ENCODE peak calls at places on chromosome 18, in four cellular contexts. M, K, Q and P are unnamed samples.

GRCh38 chr18:65751145-65752085 is 603 bp downstream of the CDH7 start:
- DNase-seq in M (peak), K (no peak), Q (no peak), P (no peak)

GRCh38 chr18:47283476-47283875 is 32.0 kb upstream of the SKOR2 start:
- DNase-seq in M (no peak), K (peak), Q (peak), P (no peak)

GRCh38 chr18:48003426-48004349 is 73.2 kb upstream of the SMAD2 start:
- DNase-seq in M (no peak), K (peak), Q (no peak), P (no peak)

GRCh38 chr18:58805482-58806187 is 59.0 kb upstream of the ZNF532 start:
- DNase-seq in M (no peak), K (no peak), Q (no peak), P (no peak)

GRCh38 chr18:21851327-21851961 is 110.9 kb downstream of the MIB1 start:
- DNase-seq in M (no peak), K (peak), Q (no peak), P (no peak)

GRCh38 chr18:76932026-76932819 is 109.9 kb downstream of the ZNF236 start:
- DNase-seq in M (no peak), K (peak), Q (no peak), P (no peak)

GRCh38 chr18:55228191-55228590 is 268.9 kb upstream of the CCDC68 start:
- DNase-seq in M (no peak), K (peak), Q (no peak), P (no peak)

GRCh38 chr18:64365106-64365505 is 216.2 kb upstream of the LINC00305 start:
- DNase-seq in M (no peak), K (peak), Q (no peak), P (no peak)

GRCh38 chr18:69968073-69968472 is 20.4 kb upstream of the CD226 start:
- DNase-seq in M (peak), K (no peak), Q (no peak), P (no peak)

GRCh38 chr18:49911414-49911813 is 98.1 kb upstream of the ACAA2 start:
- DNase-seq in M (no peak), K (peak), Q (peak), P (no peak)

GRCh38 chr18:56545539-56545938 is 92.9 kb downstream of the TXNL1 start:
- DNase-seq in M (no peak), K (no peak), Q (no peak), P (no peak)

GRCh38 chr18:63775166-63775730 is at the start of gene SERPINB7:
- DNase-seq in M (no peak), K (peak), Q (no peak), P (no peak)

GRCh38 chr18:3839481-3840075 is 389.6 kb downstream of the TGIF1 start:
- DNase-seq in M (no peak), K (no peak), Q (no peak), P (no peak)

GRCh38 chr18:34734048-34734447 is 23.9 kb downstream of the DTNA start:
- DNase-seq in M (no peak), K (no peak), Q (no peak), P (no peak)

GRCh38 chr18:26022585-26022984 is 67.8 kb downstream of the SS18 start:
- DNase-seq in M (no peak), K (no peak), Q (peak), P (no peak)

GRCh38 chr18:74251297-74252031 is 40.3 kb downstream of the CYB5A start:
- DNase-seq in M (no peak), K (peak), Q (no peak), P (no peak)

GRCh38 chr18:46400449-46400848 is 256.6 kb downstream of the LOXHD1 start:
- DNase-seq in M (no peak), K (no peak), Q (no peak), P (no peak)

GRCh38 chr18:21831413-21831831 is 90.8 kb downstream of the MIB1 start:
- DNase-seq in M (no peak), K (peak), Q (no peak), P (no peak)

GRCh38 chr18:61892683-61893303 is at the start of gene RNF152:
- DNase-seq in M (peak), K (peak), Q (peak), P (no peak)

GRCh38 chr18:1995041-1995612 is 576.2 kb downstream of the METTL4 start:
- DNase-seq in M (no peak), K (no peak), Q (no peak), P (no peak)

DNA sequence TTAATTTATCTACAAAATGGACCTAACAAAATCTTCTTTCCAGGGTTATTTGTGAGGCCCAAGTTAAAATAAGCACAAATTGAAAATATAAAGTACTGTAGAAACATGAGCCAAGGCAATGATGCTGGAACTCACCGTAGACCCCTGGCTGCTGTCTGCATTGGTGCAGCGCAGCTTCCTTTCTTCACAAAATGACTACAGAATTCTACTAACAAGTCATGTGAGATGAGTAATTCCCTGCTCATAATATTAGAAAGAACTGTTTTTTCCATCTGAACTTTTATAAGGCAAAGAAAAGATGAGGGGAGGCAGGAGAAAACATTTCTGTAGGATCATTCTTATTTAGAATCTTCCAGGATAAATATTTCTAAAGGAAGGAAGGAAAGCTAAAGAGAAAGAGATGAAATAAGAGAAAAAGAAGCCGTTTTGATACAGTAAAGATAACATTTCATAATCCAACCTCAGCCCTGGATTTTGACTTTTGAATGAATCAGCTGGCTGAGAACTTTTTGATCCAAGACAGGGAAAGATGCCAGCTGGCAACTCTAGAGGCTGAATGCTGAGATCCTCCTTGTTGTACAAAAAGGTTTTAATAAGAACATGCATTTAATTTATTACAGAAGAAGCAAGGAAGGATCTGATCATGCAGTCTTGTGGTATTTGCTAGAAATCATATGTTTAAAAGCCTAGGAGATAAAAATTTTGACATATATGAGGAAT is 183.9 kb upstream of the KLHL14 start:
- DNase-seq in M (no peak), K (peak), Q (no peak), P (no peak)
- TF ChIP-seq CTCF in M (no peak), K (peak), Q (peak), P (no peak)

GRCh38 chr18:23146861-23147469 is 11.7 kb downstream of the CABLES1 start:
- DNase-seq in M (no peak), K (no peak), Q (no peak), P (no peak)
- TF ChIP-seq CTCF in M (no peak), K (no peak), Q (no peak), P (no peak)

GRCh38 chr18:370753-371615 is 103.1 kb upstream of the THOC1 start:
- DNase-seq in M (no peak), K (no peak), Q (no peak), P (no peak)

GRCh38 chr18:369224-370010 is 101.6 kb upstream of the THOC1 start:
- DNase-seq in M (no peak), K (no peak), Q (no peak), P (no peak)

GRCh38 chr18:374735-375168 is 106.9 kb upstream of the THOC1 start:
- DNase-seq in M (no peak), K (no peak), Q (no peak), P (no peak)

GRCh38 chr18:376307-376706 is 108.5 kb upstream of the THOC1 start:
- DNase-seq in M (no peak), K (peak), Q (no peak), P (no peak)

DNA sequence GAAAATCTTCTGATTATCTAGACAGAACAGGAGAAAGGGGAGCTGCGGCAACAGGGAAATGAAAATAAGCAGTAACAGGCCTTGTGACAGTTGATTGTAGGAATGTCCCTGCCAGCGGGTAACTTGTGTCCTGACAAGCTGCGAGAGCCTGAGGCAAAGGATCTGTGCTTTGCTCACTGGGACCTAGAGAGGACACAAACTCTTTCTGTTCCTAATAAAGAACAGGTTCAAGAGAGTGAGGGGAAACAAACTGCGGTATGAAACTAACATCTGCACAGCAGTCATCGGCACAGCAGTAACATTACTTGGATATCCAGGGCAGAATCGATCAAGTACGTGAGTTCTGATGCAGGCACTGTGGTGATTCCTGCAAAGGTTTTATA is 103.8 kb upstream of the THOC1 start:
- DNase-seq in M (no peak), K (no peak), Q (no peak), P (no peak)
- TF ChIP-seq CTCF in M (no peak), K (no peak), Q (no peak), P (no peak)

DNA sequence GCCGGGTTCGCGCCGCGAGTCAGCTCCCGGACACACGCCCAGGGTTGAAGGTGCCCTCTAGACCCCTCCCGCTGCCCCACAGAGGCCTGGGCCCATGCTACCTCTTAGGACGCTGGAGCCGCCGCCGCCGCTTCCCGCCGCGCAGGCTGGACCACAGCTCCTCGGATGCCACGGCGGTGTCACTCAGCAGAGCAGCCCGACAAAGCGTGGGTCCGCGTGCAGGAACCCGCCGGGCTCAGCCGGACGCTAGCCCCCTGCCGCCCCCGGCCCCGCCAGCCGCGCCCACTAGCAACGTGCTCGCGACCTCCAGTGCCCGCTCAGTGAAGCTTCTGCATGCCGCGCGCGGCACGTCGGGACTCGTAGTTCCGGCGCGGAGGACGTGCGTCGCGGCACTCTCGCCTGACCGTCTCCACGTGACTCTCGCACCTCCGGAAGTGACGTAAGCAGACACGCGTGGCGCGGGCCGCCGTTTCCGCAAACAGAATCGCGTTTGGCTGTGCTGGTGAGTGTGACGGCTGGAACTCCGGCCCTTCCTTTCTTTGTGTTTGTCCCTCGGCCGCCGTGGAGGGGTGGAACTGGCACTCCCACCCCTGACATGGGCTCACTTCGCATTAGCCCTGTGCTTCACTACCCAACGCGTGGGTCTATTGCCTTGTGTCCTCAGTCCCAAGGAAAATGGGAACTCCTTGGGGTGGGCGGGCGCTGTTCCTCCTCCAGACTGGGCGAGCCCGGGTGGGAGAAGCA is at the start of the genes FAM210A and RNMT:
- DNase-seq in M (peak), K (peak), Q (peak), P (peak)
- TF ChIP-seq CTCF in M (no peak), K (no peak), Q (no peak), P (no peak)

GRCh38 chr18:27361477-27361876 is 176.4 kb upstream of the CHST9 start:
- DNase-seq in M (no peak), K (no peak), Q (no peak), P (no peak)

GRCh38 chr18:27366151-27366550 is 181.0 kb upstream of the CHST9 start:
- DNase-seq in M (no peak), K (no peak), Q (no peak), P (no peak)

DNA sequence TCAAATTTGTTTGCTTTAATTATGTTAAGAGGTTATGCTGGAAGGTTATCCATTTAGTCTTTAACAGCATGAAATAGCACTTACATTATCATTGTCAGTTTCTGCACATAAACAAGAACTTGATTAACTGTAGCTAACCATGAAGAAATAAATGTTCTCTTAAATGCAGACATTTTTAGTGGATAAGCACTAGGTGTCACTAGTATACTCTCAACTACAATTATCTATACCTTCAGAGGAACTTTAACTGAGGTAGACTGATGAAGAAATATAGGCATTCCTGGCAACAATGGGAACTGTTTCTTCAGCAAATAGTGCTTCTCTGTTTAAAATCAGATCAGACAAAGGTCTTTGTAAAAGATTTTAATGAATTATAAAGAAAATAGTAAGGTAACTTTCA is 178.8 kb upstream of the CHST9 start:
- DNase-seq in M (no peak), K (peak), Q (no peak), P (no peak)
- TF ChIP-seq CTCF in M (no peak), K (peak), Q (peak), P (no peak)

DNA sequence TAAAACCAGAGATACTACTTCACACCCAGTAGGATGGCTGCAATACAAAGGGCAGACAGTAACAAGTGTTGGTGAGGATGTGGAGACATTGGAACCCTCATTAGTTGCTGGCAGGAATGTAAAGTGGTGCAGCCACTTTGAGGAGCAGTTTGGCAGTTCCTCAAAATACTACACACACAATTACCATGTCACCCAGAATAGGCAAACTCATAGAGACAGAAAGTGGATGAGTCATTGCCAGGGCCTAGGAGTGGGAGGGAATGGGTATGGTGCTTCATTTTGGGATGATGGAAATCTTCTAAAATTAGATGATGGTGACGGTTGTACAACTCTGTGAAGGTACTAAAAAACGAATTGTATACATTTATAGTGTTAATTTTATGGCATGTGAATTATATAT is 54.8 kb downstream of the ATP9B start:
- DNase-seq in M (no peak), K (no peak), Q (no peak), P (no peak)
- TF ChIP-seq CTCF in M (no peak), K (no peak), Q (no peak), P (no peak)

GRCh38 chr18:23640023-23640422 is 22.7 kb downstream of the ANKRD29 start:
- DNase-seq in M (no peak), K (no peak), Q (peak), P (no peak)
- TF ChIP-seq CTCF in M (no peak), K (peak), Q (peak), P (no peak)

GRCh38 chr18:27608742-27609141 is 423.6 kb upstream of the CHST9 start:
- DNase-seq in M (no peak), K (peak), Q (no peak), P (no peak)
- TF ChIP-seq CTCF in M (no peak), K (peak), Q (peak), P (no peak)

DNA sequence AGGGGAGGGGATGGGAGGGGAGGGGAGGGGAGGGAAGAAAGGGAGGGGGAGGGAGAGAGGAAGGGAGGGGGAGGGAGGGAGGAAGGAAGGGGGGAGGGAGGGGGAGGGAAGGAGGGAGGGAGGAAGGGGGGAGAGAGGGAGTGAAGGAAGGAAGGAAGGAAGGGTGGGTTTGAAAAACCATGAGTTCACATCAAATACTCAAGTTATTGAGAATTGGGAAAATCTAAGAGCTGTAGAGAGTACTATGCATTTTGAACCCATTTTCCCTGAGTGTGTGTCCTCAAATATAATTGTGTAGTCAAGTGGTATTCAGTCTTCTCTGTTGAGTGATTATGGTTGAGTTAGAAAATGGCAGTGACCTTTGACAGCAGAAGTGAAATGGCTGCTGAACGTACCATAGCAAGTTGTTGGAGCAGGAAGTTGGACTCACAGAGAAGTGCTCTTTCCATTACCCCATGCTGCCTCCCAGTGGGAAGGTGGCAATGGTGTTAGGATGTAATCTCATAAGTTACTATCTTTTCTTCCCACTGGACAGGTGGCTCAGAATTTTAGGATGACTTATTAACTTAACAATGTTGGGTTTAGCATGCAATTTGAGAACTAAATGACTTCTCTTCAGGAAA is 214.6 kb downstream of the SETBP1 start:
- DNase-seq in M (no peak), K (peak), Q (no peak), P (no peak)
- TF ChIP-seq CTCF in M (no peak), K (peak), Q (peak), P (no peak)